ENCODE peak calls at places on chromosomes 16 and 17, in eight cellular contexts. M is naive thymus-derived CD8-positive, alpha-beta T cell; O is neural crest cell; Z is heart left ventricle; V is ELF-1; N is amniotic stem cell; W is cardiac muscle cell; E is stimulated activated naive B cell treated with anti-CD40 and anti-IgM and Interleukin-4, amounts not matched to agents 10 μg/mL and 1 μg/mL and 100 μg/mL, for 72 hours. D is an unnamed sample.

GRCh38 chr17:80008383-80008840 is 27.3 kb downstream of the TBC1D16 start:
- DNase-seq in M (peak; percentile 54), O (peak; percentile 67), Z (peak; percentile 77), V (peak; percentile 89), N (peak; percentile 32), W (peak; percentile 73), E (peak; percentile 63), D (peak; percentile 87)

GRCh38 chr17:40707720-40708119 is 4.2 kb upstream of the KRT24 start:
- DNase-seq in M (no peak), O (no peak), Z (peak; percentile 22), V (no peak), N (no peak), W (no peak), E (no peak), D (peak; percentile 8)

GRCh38 chr17:30600830-30601494 is 123.8 kb downstream of the GOSR1 start:
- DNase-seq in M (no peak), O (no peak), Z (no peak), V (peak; percentile 56), N (no peak), W (peak; percentile 28), E (peak; percentile 24), D (no peak)

GRCh38 chr17:61245706-61246135 is 153.9 kb upstream of the TBX2 start:
- DNase-seq in M (no peak), O (no peak), Z (no peak), V (peak; percentile 52), N (no peak), W (no peak), E (no peak), D (no peak)

GRCh38 chr17:82370471-82371332 is 863 bp upstream of the UTS2R start:
- DNase-seq in M (no peak), O (no peak), Z (no peak), V (peak; percentile 26), N (no peak), W (no peak), E (no peak), D (no peak)

GRCh38 chr16:27226476-27226875 is 23.1 kb downstream of the KDM8 start:
- DNase-seq in M (no peak), O (no peak), Z (no peak), V (no peak), N (no peak), W (no peak), E (no peak), D (no peak)

GRCh38 chr16:75198135-75198600 is 8.8 kb downstream of the CTRB2 start:
- DNase-seq in M (no peak), O (no peak), Z (no peak), V (peak; percentile 41), N (no peak), W (no peak), E (no peak), D (no peak)

GRCh38 chr17:69677130-69677529 is 262.6 kb downstream of the MAP2K6 start:
- DNase-seq in M (no peak), O (no peak), Z (no peak), V (no peak), N (no peak), W (no peak), E (no peak), D (no peak)

GRCh38 chr16:88194397-88195020 is 188.2 kb upstream of the ZNF469 start:
- DNase-seq in M (no peak), O (no peak), Z (no peak), V (no peak), N (no peak), W (no peak), E (no peak), D (no peak)

GRCh38 chr17:77214743-77215142 is 74.0 kb downstream of the SEC14L1 start:
- DNase-seq in M (no peak), O (peak; percentile 26), Z (no peak), V (peak; percentile 70), N (no peak), W (peak; percentile 73), E (no peak), D (peak; percentile 51)

GRCh38 chr17:59763861-59764260 is 56.4 kb downstream of the VMP1 start:
- DNase-seq in M (no peak), O (no peak), Z (no peak), V (no peak), N (no peak), W (no peak), E (no peak), D (no peak)

GRCh38 chr17:8101721-8102120 is 14.2 kb upstream of the ALOX12B start:
- DNase-seq in M (no peak), O (no peak), Z (no peak), V (no peak), N (no peak), W (no peak), E (no peak), D (no peak)